ENCODE peak calls at places on chromosomes 5 and 9, in seven cellular contexts. One of them, this sample, is unnamed.

GRCh38 chr5:169160405-169160901 is 140.5 kb downstream of the SLIT3 start:
- DNase-seq in bronchial epithelial cell: peak
- DNase-seq in heart right ventricle: no peak
- DNase-seq in ELR: peak
- DNase-seq in AG09319: peak
- DNase-seq in uterus: peak
- DNase-seq in activated naive CD4-positive, alpha-beta T cell: no peak
- DNase-seq in this sample: peak

GRCh38 chr9:110971234-110971633 is 67.0 kb downstream of the LPAR1 start:
- DNase-seq in uterus: no peak
- DNase-seq in bronchial epithelial cell: no peak
- DNase-seq in AG09319: no peak
- DNase-seq in activated naive CD4-positive, alpha-beta T cell: no peak
- DNase-seq in heart right ventricle: no peak
- DNase-seq in ELR: no peak
- DNase-seq in this sample: no peak

GRCh38 chr5:69517763-69518212 is 25.2 kb downstream of the OCLN start:
- DNase-seq in activated naive CD4-positive, alpha-beta T cell: no peak
- DNase-seq in AG09319: no peak
- DNase-seq in ELR: no peak
- DNase-seq in bronchial epithelial cell: peak
- DNase-seq in uterus: no peak
- DNase-seq in heart right ventricle: no peak
- DNase-seq in this sample: no peak

GRCh38 chr5:61307611-61308010 is 24.4 kb upstream of the ZSWIM6 start:
- DNase-seq in activated naive CD4-positive, alpha-beta T cell: no peak
- DNase-seq in AG09319: no peak
- DNase-seq in ELR: peak
- DNase-seq in uterus: no peak
- DNase-seq in heart right ventricle: no peak
- DNase-seq in bronchial epithelial cell: no peak
- DNase-seq in this sample: no peak

GRCh38 chr9:36742264-36742663 is 169.6 kb downstream of the MELK start:
- DNase-seq in uterus: no peak
- DNase-seq in activated naive CD4-positive, alpha-beta T cell: no peak
- DNase-seq in AG09319: no peak
- DNase-seq in bronchial epithelial cell: no peak
- DNase-seq in heart right ventricle: no peak
- DNase-seq in ELR: no peak
- DNase-seq in this sample: no peak

GRCh38 chr5:78586251-78586650 is 62.3 kb downstream of the LHFPL2 start:
- DNase-seq in ELR: peak
- DNase-seq in heart right ventricle: no peak
- DNase-seq in uterus: no peak
- DNase-seq in AG09319: peak
- DNase-seq in activated naive CD4-positive, alpha-beta T cell: no peak
- DNase-seq in bronchial epithelial cell: peak
- DNase-seq in this sample: no peak

GRCh38 chr5:154265197-154265578 is 74.7 kb downstream of the GALNT10 start:
- DNase-seq in bronchial epithelial cell: no peak
- DNase-seq in activated naive CD4-positive, alpha-beta T cell: no peak
- DNase-seq in AG09319: no peak
- DNase-seq in heart right ventricle: no peak
- DNase-seq in ELR: no peak
- DNase-seq in uterus: no peak
- DNase-seq in this sample: no peak

GRCh38 chr5:83255268-83255667 is 177.9 kb downstream of the XRCC4 start:
- DNase-seq in uterus: no peak
- DNase-seq in ELR: peak
- DNase-seq in heart right ventricle: no peak
- DNase-seq in activated naive CD4-positive, alpha-beta T cell: no peak
- DNase-seq in AG09319: peak
- DNase-seq in bronchial epithelial cell: peak
- DNase-seq in this sample: no peak

GRCh38 chr9:136855461-136856077 is 3.4 kb downstream of the MAMDC4 start:
- DNase-seq in heart right ventricle: no peak
- DNase-seq in AG09319: no peak
- DNase-seq in activated naive CD4-positive, alpha-beta T cell: no peak
- DNase-seq in ELR: no peak
- DNase-seq in bronchial epithelial cell: no peak
- DNase-seq in uterus: peak
- DNase-seq in this sample: no peak

GRCh38 chr5:108148715-108149139 is 233.2 kb downstream of the FBXL17 start:
- DNase-seq in bronchial epithelial cell: peak
- DNase-seq in AG09319: no peak
- DNase-seq in heart right ventricle: no peak
- DNase-seq in ELR: peak
- DNase-seq in activated naive CD4-positive, alpha-beta T cell: no peak
- DNase-seq in uterus: no peak
- DNase-seq in this sample: no peak

GRCh38 chr5:72951850-72952468 is 3.9 kb upstream of the FCHO2 start:
- DNase-seq in uterus: no peak
- DNase-seq in AG09319: no peak
- DNase-seq in ELR: peak
- DNase-seq in bronchial epithelial cell: peak
- DNase-seq in heart right ventricle: no peak
- DNase-seq in activated naive CD4-positive, alpha-beta T cell: no peak
- DNase-seq in this sample: no peak

GRCh38 chr5:64690417-64691151 is at the start of gene SHISAL2B:
- DNase-seq in bronchial epithelial cell: no peak
- DNase-seq in ELR: peak
- DNase-seq in activated naive CD4-positive, alpha-beta T cell: no peak
- DNase-seq in uterus: no peak
- DNase-seq in AG09319: no peak
- DNase-seq in heart right ventricle: no peak
- DNase-seq in this sample: no peak

GRCh38 chr9:97525451-97525850 is 24.0 kb downstream of the TMOD1 start:
- DNase-seq in ELR: peak
- DNase-seq in bronchial epithelial cell: peak
- DNase-seq in AG09319: peak
- DNase-seq in heart right ventricle: no peak
- DNase-seq in activated naive CD4-positive, alpha-beta T cell: no peak
- DNase-seq in uterus: no peak
- DNase-seq in this sample: no peak

GRCh38 chr9:16710888-16711287 is 159.6 kb downstream of the BNC2 start:
- DNase-seq in uterus: no peak
- DNase-seq in bronchial epithelial cell: no peak
- DNase-seq in AG09319: no peak
- DNase-seq in heart right ventricle: no peak
- DNase-seq in activated naive CD4-positive, alpha-beta T cell: no peak
- DNase-seq in ELR: no peak
- DNase-seq in this sample: no peak

GRCh38 chr5:172616730-172617129 is 24.3 kb upstream of the NEURL1B start:
- DNase-seq in uterus: peak
- DNase-seq in heart right ventricle: peak
- DNase-seq in ELR: no peak
- DNase-seq in AG09319: no peak
- DNase-seq in bronchial epithelial cell: no peak
- DNase-seq in activated naive CD4-positive, alpha-beta T cell: no peak
- DNase-seq in this sample: no peak

GRCh38 chr9:127347831-127348699 is 48.9 kb upstream of the SLC2A8 start:
- DNase-seq in ELR: peak
- DNase-seq in uterus: no peak
- DNase-seq in heart right ventricle: peak
- DNase-seq in activated naive CD4-positive, alpha-beta T cell: no peak
- DNase-seq in bronchial epithelial cell: peak
- DNase-seq in AG09319: peak
- DNase-seq in this sample: no peak

GRCh38 chr9:117276444-117276843 is 138.4 kb downstream of the ASTN2 start:
- DNase-seq in ELR: no peak
- DNase-seq in heart right ventricle: no peak
- DNase-seq in bronchial epithelial cell: no peak
- DNase-seq in uterus: no peak
- DNase-seq in AG09319: no peak
- DNase-seq in activated naive CD4-positive, alpha-beta T cell: no peak
- DNase-seq in this sample: no peak

GRCh38 chr5:125257057-125257970 is 510.9 kb upstream of the ZNF608 start:
- DNase-seq in ELR: no peak
- DNase-seq in bronchial epithelial cell: peak
- DNase-seq in uterus: no peak
- DNase-seq in AG09319: peak
- DNase-seq in heart right ventricle: peak
- DNase-seq in activated naive CD4-positive, alpha-beta T cell: no peak
- DNase-seq in this sample: no peak

GRCh38 chr9:26954050-26954508 is 2.1 kb upstream of the IFT74 start:
- DNase-seq in bronchial epithelial cell: no peak
- DNase-seq in AG09319: no peak
- DNase-seq in ELR: no peak
- DNase-seq in heart right ventricle: no peak
- DNase-seq in activated naive CD4-positive, alpha-beta T cell: no peak
- DNase-seq in uterus: no peak
- DNase-seq in this sample: no peak

GRCh38 chr5:117204404-117204803 is 629.8 kb upstream of the SEMA6A start:
- DNase-seq in AG09319: no peak
- DNase-seq in uterus: no peak
- DNase-seq in ELR: no peak
- DNase-seq in bronchial epithelial cell: no peak
- DNase-seq in heart right ventricle: no peak
- DNase-seq in activated naive CD4-positive, alpha-beta T cell: no peak
- DNase-seq in this sample: no peak

GRCh38 chr5:128632264-128632663 is 94.2 kb upstream of the FBN2 start:
- DNase-seq in AG09319: no peak
- DNase-seq in heart right ventricle: no peak
- DNase-seq in ELR: peak
- DNase-seq in uterus: no peak
- DNase-seq in activated naive CD4-positive, alpha-beta T cell: no peak
- DNase-seq in bronchial epithelial cell: peak
- DNase-seq in this sample: no peak